ENCODE peak calls at places on chromosome 11, in four cellular contexts. One of them, this sample, is unnamed.

GRCh38 chr11:14673824-14674432 is 30.3 kb downstream of the PDE3B start:
- DNase-seq in bronchial epithelial cell: no peak
- DNase-seq in testis: no peak
- DNase-seq in cardiac fibroblast: no peak
- DNase-seq in this sample: no peak

GRCh38 chr11:10490398-10491232 is 35.6 kb downstream of the AMPD3 start:
- DNase-seq in bronchial epithelial cell: peak; percentile 71
- DNase-seq in testis: peak; percentile 80
- DNase-seq in cardiac fibroblast: peak; percentile 99
- DNase-seq in this sample: no peak

GRCh38 chr11:114026355-114026754 is 33.2 kb upstream of the ZBTB16 start:
- DNase-seq in bronchial epithelial cell: peak; percentile 9
- DNase-seq in testis: no peak
- DNase-seq in cardiac fibroblast: peak; percentile 40
- DNase-seq in this sample: peak; percentile 91

GRCh38 chr11:62925308-62925707 is 4.1 kb upstream of the CHRM1 start:
- DNase-seq in bronchial epithelial cell: no peak
- DNase-seq in testis: no peak
- DNase-seq in cardiac fibroblast: no peak
- DNase-seq in this sample: no peak

GRCh38 chr11:86632499-86633269 is 39.7 kb downstream of the ME3 start:
- DNase-seq in bronchial epithelial cell: peak; percentile 96
- DNase-seq in testis: peak; percentile 36
- DNase-seq in cardiac fibroblast: peak; percentile 99
- DNase-seq in this sample: no peak

GRCh38 chr11:35343033-35343598 is 76.2 kb downstream of the SLC1A2 start:
- DNase-seq in bronchial epithelial cell: no peak
- DNase-seq in testis: no peak
- DNase-seq in cardiac fibroblast: no peak
- DNase-seq in this sample: no peak

GRCh38 chr11:113446112-113446511 is 29.1 kb downstream of the DRD2 start:
- DNase-seq in bronchial epithelial cell: peak; percentile 92
- DNase-seq in testis: no peak
- DNase-seq in cardiac fibroblast: peak; percentile 50
- DNase-seq in this sample: no peak

GRCh38 chr11:69161117-69161407 is 5.3 kb downstream of the SMIM38 start:
- DNase-seq in bronchial epithelial cell: no peak
- DNase-seq in testis: no peak
- DNase-seq in cardiac fibroblast: no peak
- DNase-seq in this sample: no peak

DNA sequence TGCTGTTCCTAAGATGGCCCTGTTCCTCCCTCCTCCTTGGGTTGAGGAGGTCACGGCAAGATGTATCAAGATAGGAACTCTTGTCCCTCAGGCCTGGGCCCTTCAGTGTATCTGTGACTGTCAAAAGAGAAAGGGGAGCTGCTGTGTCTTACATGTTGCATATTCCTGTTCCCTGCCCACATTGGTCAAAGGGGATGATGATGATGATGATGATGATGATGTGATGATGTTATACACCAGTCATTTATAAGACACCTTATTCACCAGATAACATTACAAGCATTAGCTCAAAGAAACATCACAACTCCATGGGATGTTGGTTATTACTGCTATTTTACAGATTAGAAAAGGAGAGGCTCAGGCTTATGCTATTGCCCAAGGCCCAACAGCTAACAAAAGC is 13.7 kb downstream of the FXYD6 start:
- DNase-seq in bronchial epithelial cell: no peak
- DNase-seq in testis: no peak
- DNase-seq in cardiac fibroblast: no peak
- DNase-seq in this sample: no peak
- H3K4me3 ChIP-seq in bronchial epithelial cell: no peak overlapping the region
- H3K4me3 ChIP-seq in testis: no peak overlapping the region
- H3K4me3 ChIP-seq in cardiac fibroblast: no peak overlapping the region
- H3K4me3 ChIP-seq in this sample: no peak overlapping the region

GRCh38 chr11:124864892-124865180 is 396 bp upstream of the ROBO3 start:
- DNase-seq in bronchial epithelial cell: no peak
- DNase-seq in testis: no peak
- DNase-seq in cardiac fibroblast: no peak
- DNase-seq in this sample: no peak

GRCh38 chr11:124863826-124864165 is 1.4 kb upstream of the ROBO3 start:
- DNase-seq in bronchial epithelial cell: no peak
- DNase-seq in testis: no peak
- DNase-seq in cardiac fibroblast: no peak
- DNase-seq in this sample: no peak

GRCh38 chr11:124861670-124862069 is 3.6 kb upstream of the ROBO3 start:
- DNase-seq in bronchial epithelial cell: no peak
- DNase-seq in testis: no peak
- DNase-seq in cardiac fibroblast: no peak
- DNase-seq in this sample: no peak

GRCh38 chr11:124864176-124864891 is 898 bp upstream of the ROBO3 start:
- DNase-seq in bronchial epithelial cell: no peak
- DNase-seq in testis: no peak
- DNase-seq in cardiac fibroblast: no peak
- DNase-seq in this sample: no peak

DNA sequence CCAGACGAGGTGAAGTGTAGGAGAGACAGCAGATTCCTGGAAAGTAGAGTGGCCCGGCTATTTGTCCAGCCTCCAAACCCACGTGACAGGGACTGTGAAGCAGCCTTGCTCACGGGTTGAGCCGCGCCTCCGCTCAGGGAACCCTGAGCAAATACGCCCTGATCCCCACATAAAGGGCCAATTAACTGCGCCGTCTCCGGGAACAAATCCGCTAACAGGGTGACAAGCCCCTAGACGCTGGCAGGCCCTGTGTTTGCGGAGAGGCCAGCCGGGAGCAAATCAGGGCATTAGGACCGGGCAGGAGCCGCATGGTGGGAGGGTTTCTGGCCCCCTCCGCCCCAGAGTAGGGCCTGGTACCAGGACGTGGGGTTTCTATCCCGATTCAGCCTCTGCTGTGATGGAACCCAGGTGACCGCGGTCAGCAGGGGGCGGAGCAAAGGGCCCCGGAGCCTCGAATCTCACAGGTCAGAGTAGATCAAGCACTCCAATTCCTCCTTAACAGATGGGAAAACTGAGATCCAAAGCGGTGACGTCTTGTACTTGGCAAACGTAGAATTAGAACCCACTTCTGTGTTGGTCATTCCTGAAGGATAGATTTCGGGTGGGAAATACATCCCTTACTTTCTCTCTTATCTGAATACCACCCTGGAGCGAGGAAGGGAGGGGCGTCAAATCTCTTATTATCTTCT is 2.0 kb upstream of the ROBO3 start:
- DNase-seq in bronchial epithelial cell: no peak
- DNase-seq in testis: peak; percentile 79
- DNase-seq in cardiac fibroblast: peak; percentile 39
- DNase-seq in this sample: no peak
- H3K4me3 ChIP-seq in bronchial epithelial cell: no peak overlapping the region
- H3K4me3 ChIP-seq in testis: no peak overlapping the region
- H3K4me3 ChIP-seq in cardiac fibroblast: peak overlapping the region; percentile 31
- H3K4me3 ChIP-seq in this sample: no peak overlapping the region

GRCh38 chr11:13462311-13462927 is 603 bp downstream of the BTBD10 start:
- DNase-seq in bronchial epithelial cell: peak; percentile 90
- DNase-seq in testis: peak; percentile 83
- DNase-seq in cardiac fibroblast: peak; percentile 59
- DNase-seq in this sample: peak; percentile 32
- H3K4me3 ChIP-seq in bronchial epithelial cell: peak overlapping the region; percentile 96
- H3K4me3 ChIP-seq in testis: peak overlapping the region; percentile 80
- H3K4me3 ChIP-seq in cardiac fibroblast: peak overlapping the region; percentile 87
- H3K4me3 ChIP-seq in this sample: peak overlapping the region; percentile 86

GRCh38 chr11:17012712-17013547 is 1.3 kb downstream of the PLEKHA7 start:
- DNase-seq in bronchial epithelial cell: peak; percentile 94
- DNase-seq in testis: peak; percentile 58
- DNase-seq in cardiac fibroblast: peak; percentile 96
- DNase-seq in this sample: no peak

GRCh38 chr11:17013548-17014320 is 480 bp downstream of the PLEKHA7 start:
- DNase-seq in bronchial epithelial cell: no peak
- DNase-seq in testis: peak; percentile 28
- DNase-seq in cardiac fibroblast: no peak
- DNase-seq in this sample: no peak

GRCh38 chr11:17014774-17015638 is 792 bp upstream of the PLEKHA7 start:
- DNase-seq in bronchial epithelial cell: peak; percentile 90
- DNase-seq in testis: peak; percentile 30
- DNase-seq in cardiac fibroblast: peak; percentile 85
- DNase-seq in this sample: peak; percentile 42

GRCh38 chr11:17014321-17014773 is at the start of gene PLEKHA7:
- DNase-seq in bronchial epithelial cell: no peak
- DNase-seq in testis: no peak
- DNase-seq in cardiac fibroblast: no peak
- DNase-seq in this sample: no peak

GRCh38 chr11:17015639-17016125 is 1.5 kb upstream of the PLEKHA7 start:
- DNase-seq in bronchial epithelial cell: no peak
- DNase-seq in testis: no peak
- DNase-seq in cardiac fibroblast: peak; percentile 52
- DNase-seq in this sample: no peak
- H3K4me3 ChIP-seq in bronchial epithelial cell: no peak overlapping the region
- H3K4me3 ChIP-seq in testis: no peak overlapping the region
- H3K4me3 ChIP-seq in cardiac fibroblast: no peak overlapping the region
- H3K4me3 ChIP-seq in this sample: no peak overlapping the region

DNA sequence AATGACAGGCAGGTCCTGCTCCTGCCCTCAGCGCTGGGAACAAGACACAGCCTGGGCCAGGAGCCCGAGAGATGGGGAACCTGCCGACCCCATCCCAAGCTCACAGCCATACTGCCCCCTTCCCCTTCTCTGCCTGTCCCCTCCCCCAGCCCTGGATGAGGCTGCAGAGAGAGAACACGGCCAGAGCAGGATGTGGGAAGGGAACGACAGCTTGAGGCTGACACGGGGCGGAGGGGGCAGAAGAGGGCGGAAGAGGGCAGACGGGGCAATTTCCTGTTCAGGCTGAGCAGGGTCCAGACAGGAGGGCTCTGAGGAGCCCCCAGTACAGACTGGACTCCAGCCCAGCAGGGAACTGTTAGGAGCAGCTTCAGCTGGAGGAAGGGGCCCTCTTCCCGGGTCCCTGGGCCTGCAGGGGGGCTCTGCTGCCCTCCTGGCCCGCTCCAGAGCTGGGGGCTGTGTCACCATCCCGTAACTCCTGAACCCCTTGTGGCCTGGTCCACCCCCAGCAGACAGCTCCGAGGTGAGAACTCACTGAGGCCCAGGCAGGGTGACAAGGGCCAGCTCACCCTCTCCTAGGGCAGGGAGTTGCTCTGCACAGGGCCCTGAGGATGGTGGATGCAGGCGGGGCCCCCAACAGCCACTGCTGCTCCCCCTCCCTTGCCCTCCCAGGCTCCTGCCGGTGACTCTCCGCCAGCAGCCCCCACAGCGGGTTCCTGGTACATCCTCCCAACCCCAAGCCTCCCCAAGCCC is 5.7 kb downstream of the CTSD start:
- DNase-seq in bronchial epithelial cell: no peak
- DNase-seq in testis: no peak
- DNase-seq in cardiac fibroblast: no peak
- DNase-seq in this sample: peak; percentile 86
- H3K4me3 ChIP-seq in bronchial epithelial cell: no peak overlapping the region
- H3K4me3 ChIP-seq in testis: no peak overlapping the region
- H3K4me3 ChIP-seq in cardiac fibroblast: no peak overlapping the region
- H3K4me3 ChIP-seq in this sample: peak overlapping the region; percentile 46

GRCh38 chr11:57778318-57779037 is 16.9 kb downstream of the CTNND1 start:
- DNase-seq in bronchial epithelial cell: peak; percentile 93
- DNase-seq in testis: peak; percentile 96
- DNase-seq in cardiac fibroblast: peak; percentile 98
- DNase-seq in this sample: no peak
- H3K4me3 ChIP-seq in bronchial epithelial cell: peak overlapping the region; percentile 3
- H3K4me3 ChIP-seq in testis: no peak overlapping the region
- H3K4me3 ChIP-seq in cardiac fibroblast: peak overlapping the region; percentile 0
- H3K4me3 ChIP-seq in this sample: no peak overlapping the region

DNA sequence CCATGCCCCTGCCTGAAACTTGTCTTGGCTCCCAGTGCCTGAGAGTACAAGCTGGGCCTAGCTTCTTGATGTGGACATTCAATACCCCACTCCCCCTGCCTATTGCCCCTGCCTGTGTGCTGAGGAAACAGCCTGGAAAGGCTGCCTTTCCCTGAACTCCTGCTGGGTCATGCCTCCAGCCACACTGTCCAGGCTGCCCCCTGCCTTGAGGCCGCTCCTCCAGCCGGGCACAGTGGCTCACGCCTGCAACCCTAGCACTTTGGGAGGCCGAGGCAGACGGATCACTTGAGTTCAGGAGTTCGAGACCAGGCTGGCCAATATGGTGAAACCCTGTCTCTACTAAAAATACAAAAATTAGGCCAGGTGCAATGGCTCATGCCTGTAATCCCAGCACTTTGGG is 10.1 kb downstream of the CCS start:
- DNase-seq in bronchial epithelial cell: no peak
- DNase-seq in testis: no peak
- DNase-seq in cardiac fibroblast: no peak
- DNase-seq in this sample: no peak
- H3K4me3 ChIP-seq in bronchial epithelial cell: no peak overlapping the region
- H3K4me3 ChIP-seq in testis: no peak overlapping the region
- H3K4me3 ChIP-seq in cardiac fibroblast: no peak overlapping the region
- H3K4me3 ChIP-seq in this sample: no peak overlapping the region

GRCh38 chr11:20058749-20059458 is 101.4 kb downstream of the DBX1 start:
- DNase-seq in bronchial epithelial cell: no peak
- DNase-seq in testis: no peak
- DNase-seq in cardiac fibroblast: peak; percentile 16
- DNase-seq in this sample: no peak
- H3K4me3 ChIP-seq in bronchial epithelial cell: no peak overlapping the region
- H3K4me3 ChIP-seq in testis: no peak overlapping the region
- H3K4me3 ChIP-seq in cardiac fibroblast: no peak overlapping the region
- H3K4me3 ChIP-seq in this sample: no peak overlapping the region